ENCODE peak calls at places on chromosomes 2 and 18, in four cellular contexts. H is PC-3, B is fibroblast of lung, M is K562. A is an unnamed sample.
A peak's percentile ranks its signal among the peaks of the same experiment; 100 is the strongest.

GRCh38 chr2:219118504-219118903 is 42.1 kb downstream of the NHEJ1 start:
- DNase-seq in H (no peak), B (no peak), M (no peak), A (no peak)

GRCh38 chr2:100887713-100888112 is 67.8 kb downstream of the NPAS2 start:
- DNase-seq in H (peak; percentile 84), B (no peak), M (no peak), A (no peak)

GRCh38 chr18:49160075-49160930 is 209.5 kb upstream of the SMAD7 start:
- DNase-seq in H (no peak), B (peak; percentile 62), M (no peak), A (no peak)

GRCh38 chr2:71662665-71663394 is 209.5 kb downstream of the DYSF start:
- DNase-seq in H (no peak), B (no peak), M (no peak), A (no peak)

GRCh38 chr2:149388120-149388816 is 57.9 kb downstream of the LYPD6 start:
- DNase-seq in H (peak; percentile 17), B (no peak), M (no peak), A (no peak)

GRCh38 chr2:30656079-30656478 is 151.2 kb downstream of the CAPN13 start:
- DNase-seq in H (no peak), B (peak; percentile 83), M (peak; percentile 12), A (no peak)

GRCh38 chr2:96788393-96789244 is 27.4 kb upstream of the CNNM3 start:
- DNase-seq in H (peak; percentile 55), B (peak; percentile 38), M (no peak), A (no peak)

GRCh38 chr2:18284331-18284730 is 276.1 kb downstream of the RDH14 start:
- DNase-seq in H (no peak), B (no peak), M (no peak), A (peak; percentile 36)

GRCh38 chr2:156331572-156332451 is 709 bp downstream of the NR4A2 start:
- DNase-seq in H (peak; percentile 69), B (peak; percentile 73), M (peak; percentile 76), A (no peak)

GRCh38 chr2:55883339-55883738 is 40.2 kb downstream of the EFEMP1 start:
- DNase-seq in H (no peak), B (peak; percentile 75), M (no peak), A (no peak)

GRCh38 chr2:9152975-9153402 is 53.6 kb upstream of the ASAP2 start:
- DNase-seq in H (no peak), B (peak; percentile 57), M (no peak), A (no peak)

GRCh38 chr2:24521975-24522639 is 31.1 kb downstream of the NCOA1 start:
- DNase-seq in H (no peak), B (no peak), M (no peak), A (no peak)

GRCh38 chr2:121810959-121811853 is 55.8 kb downstream of the TSN start:
- DNase-seq in H (peak; percentile 79), B (peak; percentile 45), M (peak; percentile 64), A (no peak)

GRCh38 chr2:10414591-10414990 is 33.5 kb downstream of the ODC1 start:
- DNase-seq in H (no peak), B (no peak), M (no peak), A (no peak)

GRCh38 chr2:98560256-98560771 is 48.0 kb downstream of the COA5 start:
- DNase-seq in H (peak; percentile 90), B (peak; percentile 95), M (peak; percentile 91), A (no peak)
- H3K4me1 ChIP-seq in H (peaks cover 16% of the 10 kb centered on the region), B (peaks cover 11% of the 10 kb centered on the region), M (peaks cover 24% of the 10 kb centered on the region), A (no peaks in the 10 kb centered on the region)

GRCh38 chr2:61254536-61254935 is 92.5 kb downstream of the C2orf74 start:
- DNase-seq in H (no peak), B (peak; percentile 22), M (no peak), A (no peak)
- H3K9ac ChIP-seq in H (no peak overlapping the region), B (no peak overlapping the region), M (no peak overlapping the region), A (no peak overlapping the region)

GRCh38 chr2:50347355-50348044 is 684.4 kb downstream of the NRXN1 start:
- DNase-seq in H (no peak), B (peak; percentile 3), M (no peak), A (no peak)

GRCh38 chr2:50344509-50345106 is 687.3 kb downstream of the NRXN1 start:
- DNase-seq in H (no peak), B (no peak), M (no peak), A (no peak)

GRCh38 chr2:50346104-50346503 is 685.8 kb downstream of the NRXN1 start:
- DNase-seq in H (no peak), B (no peak), M (no peak), A (no peak)

GRCh38 chr2:50345691-50346090 is 686.2 kb downstream of the NRXN1 start:
- DNase-seq in H (no peak), B (no peak), M (no peak), A (no peak)

DNA sequence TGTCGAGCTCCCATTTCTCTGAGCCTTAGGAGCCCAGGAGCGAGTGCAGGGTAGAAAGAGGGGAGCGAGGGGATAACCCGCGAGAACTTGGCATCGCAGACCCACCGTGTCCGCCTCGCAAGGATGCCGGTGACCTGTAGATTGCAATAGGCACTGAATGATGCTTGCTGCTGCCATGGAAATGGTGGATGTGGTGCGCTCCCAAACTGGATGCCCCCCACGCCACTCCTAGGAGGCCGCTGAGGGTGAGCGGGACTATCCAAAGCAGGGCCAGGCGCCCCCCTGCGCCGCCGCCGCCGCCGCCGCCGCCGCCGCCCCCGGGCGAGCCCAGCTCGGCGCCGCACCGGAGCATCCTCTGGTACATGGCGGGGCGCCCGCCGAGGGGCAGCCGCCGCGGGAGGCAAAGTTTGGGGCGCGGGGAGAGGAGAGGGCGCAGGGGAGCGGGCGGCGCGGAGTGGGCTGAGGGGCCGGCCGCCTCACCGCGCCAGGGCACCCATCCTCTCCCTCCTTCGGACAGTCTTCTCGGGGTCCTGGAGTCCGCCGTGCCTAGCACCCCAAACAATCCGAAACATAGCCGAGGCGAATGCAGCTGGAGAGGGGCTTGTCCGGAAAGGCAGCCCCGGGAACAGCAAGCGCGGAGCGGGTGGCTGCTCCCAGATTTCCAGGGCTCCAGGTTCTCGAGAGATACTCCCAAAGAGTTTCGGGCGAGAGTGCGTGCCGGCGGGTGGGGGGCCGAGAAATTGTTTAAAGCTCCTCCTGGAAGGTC is 685.2 kb downstream of the NRXN1 start:
- DNase-seq in H (no peak), B (no peak), M (no peak), A (no peak)
- TF ChIP-seq EZH2 in H (no peak), B (no peak), M (no peak), A (peak; percentile 58)

GRCh38 chr18:55908790-55909408 is 320.9 kb upstream of the TCF4 start:
- DNase-seq in H (no peak), B (no peak), M (no peak), A (no peak)
- H3K4me1 ChIP-seq in H (peaks cover 3% of the 10 kb centered on the region), B (peaks cover 2% of the 10 kb centered on the region), M (no peaks in the 10 kb centered on the region), A (peaks cover 13% of the 10 kb centered on the region)

GRCh38 chr2:177549171-177549570 is 156.6 kb downstream of the AGPS start:
- DNase-seq in H (no peak), B (peak; percentile 11), M (no peak), A (no peak)
- H3K9ac ChIP-seq in H (no peak overlapping the region), B (no peak overlapping the region), M (no peak overlapping the region), A (no peak overlapping the region)

GRCh38 chr2:143685439-143686078 is 556.3 kb downstream of the ARHGAP15 start:
- DNase-seq in H (no peak), B (no peak), M (no peak), A (no peak)
- TF ChIP-seq EZH2 in H (no peak), B (no peak), M (no peak), A (no peak)

DNA sequence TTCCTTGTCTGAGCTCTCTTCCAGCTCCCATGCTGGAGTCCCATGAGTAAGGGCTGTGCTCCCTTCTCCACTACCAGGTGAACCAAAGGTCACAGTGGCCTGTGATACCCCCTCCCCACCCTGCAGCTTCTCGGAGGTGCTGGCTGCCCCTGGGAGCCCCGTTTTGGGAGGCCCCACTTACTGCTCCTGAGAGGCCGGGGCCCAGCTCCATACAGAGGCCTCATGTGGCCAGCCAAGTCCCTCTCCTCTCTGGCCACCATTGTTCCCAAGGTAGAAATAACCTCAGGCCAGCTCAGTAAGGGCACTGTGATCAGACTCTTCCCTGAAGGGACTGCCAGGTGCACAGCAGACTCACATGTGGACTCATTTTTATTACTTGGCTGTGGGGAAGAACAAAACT is 6.0 kb downstream of the RAB11FIP5 start:
- DNase-seq in H (no peak), B (no peak), M (no peak), A (no peak)
- H3K4me1 ChIP-seq in H (peaks cover 18% of the 10 kb centered on the region), B (peaks cover 34% of the 10 kb centered on the region), M (peaks cover 10% of the 10 kb centered on the region), A (peaks cover 32% of the 10 kb centered on the region)

GRCh38 chr2:27378809-27379290 is 1.7 kb downstream of the ZNF513 start:
- DNase-seq in H (no peak), B (no peak), M (no peak), A (no peak)
- H3K9ac ChIP-seq in H (no peak overlapping the region), B (no peak overlapping the region), M (peak overlapping the region; percentile 83), A (no peak overlapping the region)

A was measured in keratinocyte.